ENCODE peak calls at places on chromosome 21, in eight cellular contexts. B, X, F, Y, P, G, T and D are unnamed samples.

GRCh38 chr21:37866027-37866426 is 50.2 kb downstream of the KCNJ6 start:
- DNase-seq in B (peak), X (no peak), F (peak), Y (no peak), P (no peak), G (no peak), T (no peak), D (no peak)

GRCh38 chr21:37072239-37072987 is 458 bp downstream of the PIGP start:
- DNase-seq in B (no peak), X (peak), F (peak), Y (peak), P (no peak), G (peak), T (no peak), D (no peak)

GRCh38 chr21:26506951-26507350 is 66.1 kb downstream of the CYYR1 start:
- DNase-seq in B (no peak), X (no peak), F (peak), Y (no peak), P (no peak), G (no peak), T (peak), D (no peak)

GRCh38 chr21:28253378-28253777 is 739.3 kb downstream of the LTN1 start:
- DNase-seq in B (no peak), X (no peak), F (peak), Y (no peak), P (no peak), G (no peak), T (no peak), D (no peak)

GRCh38 chr21:31557956-31558838 is 101.3 kb upstream of the SOD1 start:
- DNase-seq in B (no peak), X (peak), F (peak), Y (peak), P (no peak), G (peak), T (no peak), D (no peak)

GRCh38 chr21:45644041-45644906 is 749 bp downstream of the PCBP3 start:
- DNase-seq in B (peak), X (no peak), F (no peak), Y (no peak), P (no peak), G (peak), T (no peak), D (no peak)

GRCh38 chr21:31991356-31992331 is 118.8 kb downstream of the HUNK start:
- DNase-seq in B (peak), X (no peak), F (no peak), Y (no peak), P (no peak), G (no peak), T (no peak), D (no peak)

GRCh38 chr21:42616366-42617340 is 36.8 kb upstream of the PDE9A start:
- DNase-seq in B (no peak), X (no peak), F (no peak), Y (no peak), P (no peak), G (no peak), T (no peak), D (no peak)

GRCh38 chr21:41567901-41568510 is 60.0 kb upstream of the TMPRSS2 start:
- DNase-seq in B (no peak), X (no peak), F (no peak), Y (no peak), P (no peak), G (no peak), T (no peak), D (no peak)

GRCh38 chr21:18987515-18988026 is 584.0 kb upstream of the TMPRSS15 start:
- DNase-seq in B (no peak), X (no peak), F (no peak), Y (no peak), P (no peak), G (peak), T (no peak), D (no peak)

GRCh38 chr21:42403611-42404231 is at the start of gene UBASH3A:
- DNase-seq in B (no peak), X (no peak), F (no peak), Y (peak), P (no peak), G (no peak), T (no peak), D (no peak)

GRCh38 chr21:45080639-45081414 is 6.4 kb downstream of the ADARB1 start:
- DNase-seq in B (peak), X (no peak), F (peak), Y (peak), P (no peak), G (no peak), T (no peak), D (no peak)

GRCh38 chr21:14545906-14546480 is at the start of gene SAMSN1:
- DNase-seq in B (peak), X (peak), F (no peak), Y (peak), P (no peak), G (no peak), T (no peak), D (no peak)

GRCh38 chr21:31630062-31630711 is 29.3 kb upstream of the SOD1 start:
- DNase-seq in B (no peak), X (peak), F (peak), Y (no peak), P (no peak), G (peak), T (peak), D (no peak)

GRCh38 chr21:36337099-36337509 is 17.1 kb downstream of the MORC3 start:
- DNase-seq in B (no peak), X (no peak), F (peak), Y (no peak), P (no peak), G (no peak), T (no peak), D (no peak)

GRCh38 chr21:41411449-41412089 is 14.5 kb upstream of the MX1 start:
- DNase-seq in B (peak), X (peak), F (peak), Y (no peak), P (no peak), G (no peak), T (no peak), D (no peak)

GRCh38 chr21:45877821-45878469 is 103.6 kb upstream of the COL6A1 start:
- DNase-seq in B (peak), X (peak), F (no peak), Y (no peak), P (no peak), G (no peak), T (no peak), D (no peak)

GRCh38 chr21:32392880-32393676 is at the start of gene URB1:
- DNase-seq in B (peak), X (peak), F (peak), Y (peak), P (peak), G (peak), T (no peak), D (peak)